ENCODE peak calls at places on chromosome 21, in nine cellular contexts. Q is CD8-positive, alpha-beta T cell; F is A673; D is left lung; I is uterus; X is fibroblast of lung; E is left ventricle myocardium inferior; R is heart left ventricle; W is pancreas. O is an unnamed sample.

GRCh38 chr21:36247316-36247715 is 72.7 kb upstream of the MORC3 start:
- DNase-seq in Q (no peak), F (no peak), D (no peak), I (no peak), X (peak), E (no peak), R (no peak), W (no peak), O (no peak)

GRCh38 chr21:18387994-18388393 is 15.6 kb downstream of the TMPRSS15 start:
- DNase-seq in Q (no peak), F (peak), D (no peak), I (no peak), X (no peak), E (no peak), R (no peak), W (no peak), O (no peak)

GRCh38 chr21:23886828-23887708 is 1720.2 kb downstream of the MRPL39 start:
- DNase-seq in Q (no peak), F (no peak), D (no peak), I (no peak), X (no peak), E (no peak), R (no peak), W (no peak), O (no peak)

GRCh38 chr21:34129039-34129891 is 55.9 kb downstream of the MRPS6 start:
- DNase-seq in Q (peak), F (peak), D (no peak), I (peak), X (peak), E (peak), R (peak), W (peak), O (no peak)

GRCh38 chr21:33023574-33024277 is 2.0 kb upstream of the OLIG2 start:
- DNase-seq in Q (no peak), F (no peak), D (peak), I (no peak), X (no peak), E (no peak), R (no peak), W (no peak), O (no peak)

GRCh38 chr21:17730782-17731181 is 88.4 kb downstream of the C21orf91 start:
- DNase-seq in Q (no peak), F (no peak), D (no peak), I (no peak), X (peak), E (no peak), R (no peak), W (no peak), O (no peak)

GRCh38 chr21:31911138-31911907 is 38.5 kb downstream of the HUNK start:
- DNase-seq in Q (no peak), F (no peak), D (no peak), I (no peak), X (peak), E (no peak), R (no peak), W (no peak), O (no peak)

GRCh38 chr21:45323487-45324380 is 36.0 kb upstream of the POFUT2 start:
- DNase-seq in Q (no peak), F (no peak), D (no peak), I (no peak), X (no peak), E (peak), R (peak), W (peak), O (peak)

GRCh38 chr21:42654913-42655796 is 1.7 kb downstream of the PDE9A start:
- DNase-seq in Q (no peak), F (no peak), D (peak), I (no peak), X (no peak), E (no peak), R (no peak), W (no peak), O (no peak)

GRCh38 chr21:42655797-42656770 is 2.7 kb downstream of the PDE9A start:
- DNase-seq in Q (no peak), F (no peak), D (peak), I (no peak), X (no peak), E (no peak), R (no peak), W (no peak), O (no peak)

GRCh38 chr21:42653492-42654061 is at the start of gene PDE9A:
- DNase-seq in Q (no peak), F (peak), D (peak), I (peak), X (no peak), E (no peak), R (no peak), W (peak), O (no peak)

GRCh38 chr21:42652527-42653491 is 612 bp upstream of the PDE9A start:
- DNase-seq in Q (no peak), F (peak), D (peak), I (peak), X (peak), E (peak), R (peak), W (peak), O (peak)

GRCh38 chr21:42654179-42654912 is 925 bp downstream of the PDE9A start:
- DNase-seq in Q (peak), F (peak), D (peak), I (no peak), X (no peak), E (no peak), R (no peak), W (no peak), O (no peak)
- H3K27ac ChIP-seq in Q (peak), F (peak), D (no peak), I (peak), X (no peak), E (peak), R (no peak), W (peak), O (no peak)

GRCh38 chr21:39610705-39611104 is 2.0 kb upstream of the B3GALT5 start:
- DNase-seq in Q (no peak), F (peak), D (no peak), I (no peak), X (peak), E (no peak), R (no peak), W (no peak), O (no peak)

GRCh38 chr21:39612233-39613028 is at the start of gene B3GALT5:
- DNase-seq in Q (no peak), F (peak), D (peak), I (no peak), X (peak), E (no peak), R (no peak), W (no peak), O (no peak)

GRCh38 chr21:39611547-39612190 is 1.1 kb upstream of the B3GALT5 start:
- DNase-seq in Q (no peak), F (peak), D (no peak), I (no peak), X (peak), E (no peak), R (no peak), W (no peak), O (no peak)

GRCh38 chr21:39616373-39616772 is 3.6 kb downstream of the B3GALT5 start:
- DNase-seq in Q (no peak), F (peak), D (no peak), I (no peak), X (no peak), E (no peak), R (no peak), W (no peak), O (no peak)

GRCh38 chr21:39613029-39613934 is 542 bp downstream of the B3GALT5 start:
- DNase-seq in Q (no peak), F (no peak), D (no peak), I (no peak), X (peak), E (no peak), R (no peak), W (no peak), O (no peak)
- H3K4me3 ChIP-seq in Q (no peak), F (no peak), D (no peak), I (peak), X (peak), E (peak), R (peak), W (peak), O (peak)

GRCh38 chr21:28663111-28663693 is 329.5 kb downstream of the LTN1 start:
- DNase-seq in Q (no peak), F (no peak), D (no peak), I (no peak), X (no peak), E (no peak), R (no peak), W (no peak), O (no peak)
- TF ChIP-seq CTCF in Q (no peak), F (no peak), D (no peak), I (no peak), X (no peak), E (no peak), R (no peak), W (no peak), O (no peak)

GRCh38 chr21:41952568-41953248 is 1.1 kb downstream of the C2CD2 start:
- DNase-seq in Q (no peak), F (no peak), D (no peak), I (no peak), X (no peak), E (no peak), R (no peak), W (no peak), O (no peak)
- H3K27ac ChIP-seq in Q (no peak), F (peak), D (peak), I (peak), X (peak), E (peak), R (peak), W (peak), O (peak)

GRCh38 chr21:38258803-38259485 is 2.2 kb downstream of the KCNJ15 start:
- DNase-seq in Q (no peak), F (no peak), D (no peak), I (no peak), X (peak), E (no peak), R (no peak), W (no peak), O (no peak)
- H3K4me3 ChIP-seq in Q (no peak), F (no peak), D (no peak), I (no peak), X (no peak), E (no peak), R (no peak), W (peak), O (no peak)

DNA sequence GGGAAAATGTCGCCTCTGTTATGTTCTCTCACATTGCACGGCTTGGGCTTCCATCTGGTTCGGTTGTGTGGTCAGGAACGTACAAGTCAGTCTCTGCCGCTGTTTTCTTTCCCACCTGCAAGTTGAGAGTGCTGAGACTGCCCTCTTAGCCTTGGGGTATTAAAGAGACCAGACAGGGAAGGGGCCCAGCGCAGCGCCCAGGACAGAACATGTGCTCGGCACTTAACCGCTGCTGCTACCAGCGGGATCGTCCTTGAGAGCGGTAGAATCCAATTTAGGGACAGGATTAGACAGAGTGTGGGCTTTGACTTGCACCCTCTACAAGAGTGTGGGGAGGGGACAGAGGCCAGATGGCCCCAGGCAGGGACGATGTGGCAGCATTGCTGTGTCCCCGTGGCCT is 17.7 kb upstream of the AGPAT3 start:
- DNase-seq in Q (no peak), F (no peak), D (no peak), I (no peak), X (no peak), E (no peak), R (no peak), W (no peak), O (no peak)
- TF ChIP-seq CTCF in Q (no peak), F (no peak), D (no peak), I (no peak), X (no peak), E (no peak), R (no peak), W (no peak), O (no peak)

O was measured in dorsolateral prefrontal cortex.